ENCODE peak calls at places on chromosomes 11 and 22, in nine cellular contexts. T, J, D, I, G, M, B, C and Q are unnamed samples. For H3K9me3, the result is how much of the 10 kb centered on the place peaks cover.

GRCh38 chr11:102974552-102975280 is 19.2 kb upstream of the MMP13 start:
- DNase-seq in T (no peak), J (no peak), D (no peak), I (no peak), G (no peak), M (no peak), B (no peak), C (no peak), Q (no peak)

GRCh38 chr11:16402654-16403447 is 46.5 kb upstream of the SOX6 start:
- DNase-seq in T (no peak), J (no peak), D (peak), I (peak), G (no peak), M (no peak), B (peak), C (no peak), Q (no peak)

GRCh38 chr11:84564180-84564866 is 1062.8 kb downstream of the DLG2 start:
- DNase-seq in T (no peak), J (peak), D (peak), I (peak), G (peak), M (peak), B (no peak), C (peak), Q (no peak)

GRCh38 chr11:107706531-107706930 is 5.3 kb downstream of the SLN start:
- DNase-seq in T (no peak), J (no peak), D (no peak), I (no peak), G (no peak), M (no peak), B (no peak), C (no peak), Q (no peak)

GRCh38 chr11:69084371-69084770 is 35.6 kb downstream of the TPCN2 start:
- DNase-seq in T (no peak), J (no peak), D (no peak), I (no peak), G (no peak), M (no peak), B (no peak), C (no peak), Q (no peak)

GRCh38 chr11:114430290-114430689 is 9.0 kb upstream of the REXO2 start:
- DNase-seq in T (no peak), J (no peak), D (no peak), I (no peak), G (no peak), M (no peak), B (no peak), C (no peak), Q (no peak)

GRCh38 chr11:93169950-93170561 is 27.7 kb downstream of the SLC36A4 start:
- DNase-seq in T (no peak), J (no peak), D (peak), I (no peak), G (no peak), M (no peak), B (no peak), C (peak), Q (no peak)

GRCh38 chr11:108805030-108805429 is 140.2 kb downstream of the DDX10 start:
- DNase-seq in T (no peak), J (no peak), D (no peak), I (no peak), G (no peak), M (no peak), B (no peak), C (no peak), Q (no peak)

GRCh38 chr22:47000888-47001287 is 238.4 kb downstream of the TBC1D22A start:
- DNase-seq in T (no peak), J (no peak), D (no peak), I (no peak), G (no peak), M (no peak), B (no peak), C (no peak), Q (no peak)

GRCh38 chr11:61369372-61370348 is 7.5 kb downstream of the TMEM138 start:
- DNase-seq in T (no peak), J (peak), D (no peak), I (no peak), G (no peak), M (peak), B (no peak), C (peak), Q (no peak)

GRCh38 chr11:87477321-87477720 is 439.6 kb downstream of the TMEM135 start:
- DNase-seq in T (no peak), J (no peak), D (no peak), I (no peak), G (no peak), M (no peak), B (no peak), C (no peak), Q (no peak)

GRCh38 chr11:133724116-133724515 is 121.2 kb downstream of the SPATA19 start:
- DNase-seq in T (no peak), J (no peak), D (no peak), I (no peak), G (no peak), M (no peak), B (no peak), C (no peak), Q (no peak)

GRCh38 chr22:27108425-27109114 is 451.2 kb downstream of the MIAT start:
- DNase-seq in T (no peak), J (peak), D (no peak), I (no peak), G (no peak), M (peak), B (no peak), C (no peak), Q (no peak)

GRCh38 chr11:124113890-124114289 is 1.4 kb upstream of the VWA5A start:
- DNase-seq in T (no peak), J (no peak), D (no peak), I (no peak), G (no peak), M (peak), B (no peak), C (no peak), Q (no peak)

GRCh38 chr11:105613183-105613582 is 3.3 kb downstream of the GRIA4 start:
- DNase-seq in T (no peak), J (no peak), D (no peak), I (no peak), G (no peak), M (no peak), B (no peak), C (no peak), Q (no peak)

GRCh38 chr11:122724520-122724919 is 69.0 kb downstream of the UBASH3B start:
- DNase-seq in T (no peak), J (no peak), D (no peak), I (no peak), G (no peak), M (no peak), B (no peak), C (no peak), Q (no peak)

GRCh38 chr11:59053387-59053786 is 32.7 kb upstream of the GLYATL1B start:
- DNase-seq in T (peak), J (peak), D (peak), I (peak), G (no peak), M (peak), B (peak), C (peak), Q (peak)

GRCh38 chr11:121614661-121615240 is 162.0 kb upstream of the SORL1-AS1 start:
- DNase-seq in T (no peak), J (no peak), D (no peak), I (no peak), G (no peak), M (no peak), B (peak), C (no peak), Q (no peak)

GRCh38 chr11:73192272-73192671 is 25.8 kb upstream of the P2RY2 start:
- DNase-seq in T (no peak), J (no peak), D (no peak), I (no peak), G (no peak), M (peak), B (no peak), C (no peak), Q (no peak)

GRCh38 chr11:73194593-73194992 is 23.5 kb upstream of the P2RY2 start:
- DNase-seq in T (no peak), J (no peak), D (no peak), I (no peak), G (no peak), M (peak), B (no peak), C (no peak), Q (no peak)

GRCh38 chr11:73195191-73196007 is 22.7 kb upstream of the P2RY2 start:
- DNase-seq in T (no peak), J (no peak), D (no peak), I (no peak), G (peak), M (peak), B (no peak), C (no peak), Q (no peak)

GRCh38 chr11:73193251-73194033 is 24.6 kb upstream of the P2RY2 start:
- DNase-seq in T (no peak), J (no peak), D (no peak), I (no peak), G (no peak), M (peak), B (no peak), C (no peak), Q (no peak)

DNA sequence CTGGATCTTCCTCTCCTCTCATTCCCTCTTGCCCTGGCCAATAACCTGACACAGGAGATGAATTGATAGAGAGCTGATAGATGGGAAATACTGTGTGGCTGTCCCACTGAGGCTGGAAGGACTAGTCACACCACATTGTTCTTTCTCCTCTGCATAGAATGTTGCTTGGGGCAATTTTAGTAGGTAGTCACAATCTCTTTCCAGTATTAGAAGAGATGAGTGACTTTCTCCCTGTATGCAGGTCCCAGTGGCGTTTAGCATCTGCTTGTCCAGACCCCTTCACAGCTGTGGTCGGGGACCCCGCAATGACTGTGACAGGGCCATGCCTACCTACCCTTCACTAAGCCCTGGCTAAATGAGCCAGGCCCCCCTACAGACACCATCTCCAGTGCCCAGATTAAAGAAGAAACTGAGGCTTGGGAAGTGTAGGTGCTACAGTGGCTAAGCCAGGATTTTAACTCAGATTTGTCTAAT is 24.0 kb upstream of the P2RY2 start:
- DNase-seq in T (no peak), J (no peak), D (no peak), I (no peak), G (no peak), M (peak), B (no peak), C (no peak), Q (no peak)
- H3K27ac ChIP-seq in T (no peak), J (no peak), D (no peak), I (no peak), G (peak), M (no peak), B (no peak), C (no peak), Q (no peak)

DNA sequence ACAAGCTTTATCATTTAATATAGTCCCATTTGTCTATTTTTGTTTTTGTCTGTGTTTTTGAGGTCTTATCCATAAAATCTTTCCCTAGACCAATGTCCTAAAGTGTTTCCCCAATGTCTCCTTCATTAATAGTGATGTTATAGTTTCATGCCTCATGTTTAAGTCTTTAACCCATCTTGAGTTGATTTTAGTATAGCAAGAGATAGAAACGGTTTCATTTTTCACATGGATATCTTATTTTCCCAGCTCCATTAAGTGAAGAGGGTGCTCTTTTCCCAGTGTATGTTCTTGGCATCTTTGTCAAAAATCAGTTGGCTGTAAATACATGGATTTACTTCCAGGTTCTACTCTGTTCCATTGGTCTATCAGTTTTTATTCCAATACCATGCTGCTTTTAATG is 58.2 kb downstream of the KCNQ1OT1 start:
- DNase-seq in T (no peak), J (no peak), D (no peak), I (no peak), G (no peak), M (no peak), B (no peak), C (no peak), Q (no peak)
- H3K9me3 ChIP-seq in T (under half), J (under half), D (under half), I (under half), G (half or more), M (under half), B (under half), C (under half), Q (under half)

GRCh38 chr22:39175127-39176066 is 22.9 kb upstream of the CBX7 start:
- DNase-seq in T (no peak), J (no peak), D (no peak), I (no peak), G (no peak), M (no peak), B (no peak), C (no peak), Q (no peak)
- H3K27ac ChIP-seq in T (peak), J (peak), D (peak), I (peak), G (peak), M (peak), B (no peak), C (peak), Q (peak)

DNA sequence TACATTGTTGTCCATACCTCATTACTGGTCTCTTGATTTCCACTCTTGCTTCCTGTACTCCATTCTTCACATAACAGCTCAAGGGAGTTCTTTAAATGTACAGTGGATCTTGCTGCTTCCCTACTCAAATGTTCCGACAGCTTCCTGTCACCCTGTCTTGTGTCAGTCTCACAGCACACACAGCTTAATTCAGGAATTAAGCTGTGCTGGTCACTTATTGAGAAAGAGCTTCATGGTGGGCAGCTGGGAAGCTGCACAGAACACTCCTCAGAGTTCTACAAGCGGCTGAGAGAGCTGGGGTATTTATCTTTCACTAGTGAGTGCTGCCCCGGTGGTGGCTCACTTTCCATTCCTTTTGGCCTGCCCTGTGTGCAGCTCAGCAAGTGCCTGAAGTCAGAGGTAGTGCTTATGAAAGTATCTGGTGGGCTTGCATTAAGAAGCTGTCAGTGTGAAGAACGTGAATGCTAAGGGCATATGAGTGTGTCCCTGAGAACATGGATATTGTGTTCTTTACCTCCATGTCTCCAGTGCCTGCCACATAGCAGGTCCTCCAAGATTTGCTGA is 48.7 kb downstream of the KCNQ1OT1 start:
- DNase-seq in T (no peak), J (no peak), D (no peak), I (no peak), G (no peak), M (no peak), B (no peak), C (no peak), Q (no peak)
- H3K9me3 ChIP-seq in T (under half), J (under half), D (under half), I (under half), G (half or more), M (under half), B (under half), C (half or more), Q (under half)

DNA sequence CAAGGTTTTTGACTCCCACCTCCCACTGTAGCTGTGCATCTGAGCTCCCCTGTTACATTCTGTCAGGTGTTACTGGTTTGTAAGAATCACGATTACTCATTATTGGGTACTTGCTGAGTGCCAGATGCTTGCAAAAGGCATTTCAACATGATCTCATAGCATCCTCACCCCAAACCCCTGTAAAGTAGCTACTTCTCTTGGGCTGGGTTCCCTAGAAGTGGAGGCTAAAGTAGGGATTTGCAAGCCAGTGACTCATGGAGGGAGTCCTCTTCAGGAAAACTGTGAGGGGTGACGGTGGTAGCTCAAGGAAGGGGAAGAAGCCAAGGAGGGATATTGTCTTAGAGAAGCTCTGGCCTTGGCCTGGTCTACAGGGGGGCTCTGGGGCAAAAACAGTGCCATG is 78.6 kb downstream of the TIMP3 start:
- DNase-seq in T (no peak), J (no peak), D (no peak), I (no peak), G (no peak), M (no peak), B (no peak), C (peak), Q (no peak)
- H3K27ac ChIP-seq in T (no peak), J (peak), D (no peak), I (no peak), G (no peak), M (no peak), B (no peak), C (no peak), Q (no peak)

DNA sequence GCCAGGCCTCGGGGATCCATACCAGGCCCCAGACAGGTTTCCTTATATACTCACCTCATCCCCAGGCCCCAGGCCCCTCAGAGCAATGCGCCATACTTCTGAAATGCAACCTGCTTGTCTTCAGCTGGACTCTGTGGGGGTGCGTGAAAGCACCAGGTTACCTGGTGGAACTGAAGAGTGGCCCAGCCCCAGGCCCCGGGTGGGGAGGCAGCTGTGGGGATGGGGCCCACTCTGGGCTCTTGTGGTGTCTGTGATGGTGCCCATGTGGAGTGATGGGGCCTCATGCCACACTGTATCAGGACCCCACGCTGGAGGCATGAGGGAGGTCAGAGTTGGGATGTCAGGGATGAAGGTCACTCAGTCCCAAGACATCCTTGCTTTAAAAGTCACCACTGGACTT is 999.0 kb downstream of the BRD1 start:
- DNase-seq in T (no peak), J (no peak), D (no peak), I (no peak), G (no peak), M (no peak), B (no peak), C (no peak), Q (no peak)
- H3K9me3 ChIP-seq in T (under half), J (under half), D (under half), I (under half), G (under half), M (under half), B (under half), C (half or more), Q (under half)

GRCh38 chr11:7668911-7669310 is 4.4 kb downstream of the CYB5R2 start:
- DNase-seq in T (no peak), J (no peak), D (no peak), I (no peak), G (no peak), M (no peak), B (no peak), C (no peak), Q (no peak)

GRCh38 chr11:7671347-7671746 is 2.0 kb downstream of the CYB5R2 start:
- DNase-seq in T (no peak), J (no peak), D (no peak), I (no peak), G (no peak), M (no peak), B (no peak), C (no peak), Q (no peak)

GRCh38 chr11:7672276-7672959 is 882 bp downstream of the CYB5R2 start:
- DNase-seq in T (no peak), J (no peak), D (no peak), I (no peak), G (no peak), M (no peak), B (no peak), C (no peak), Q (no peak)

GRCh38 chr11:7671807-7672206 is 1.5 kb downstream of the CYB5R2 start:
- DNase-seq in T (no peak), J (no peak), D (no peak), I (no peak), G (no peak), M (no peak), B (no peak), C (no peak), Q (no peak)

DNA sequence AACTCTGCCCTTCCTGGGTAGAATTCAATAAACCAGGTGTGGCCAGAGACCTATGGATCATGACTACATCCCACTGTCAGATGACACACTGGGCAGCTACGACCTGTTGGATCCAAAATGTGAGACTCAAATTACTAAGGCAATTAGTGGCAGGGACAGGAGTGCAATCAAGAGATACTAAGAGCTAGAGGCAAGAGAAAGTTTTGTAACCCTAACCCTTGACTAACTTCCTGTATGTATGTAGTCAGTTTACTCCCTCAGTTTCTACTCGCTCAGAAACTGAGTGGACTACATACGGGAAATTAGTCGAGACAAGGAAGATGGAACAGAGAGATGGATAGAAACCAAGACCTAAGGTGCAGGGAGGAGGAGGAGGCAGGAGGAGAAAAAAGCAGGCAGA is 2.7 kb downstream of the CYB5R2 start:
- DNase-seq in T (no peak), J (no peak), D (no peak), I (no peak), G (no peak), M (no peak), B (no peak), C (no peak), Q (no peak)
- H3K27ac ChIP-seq in T (no peak), J (peak), D (no peak), I (no peak), G (no peak), M (no peak), B (no peak), C (no peak), Q (no peak)

GRCh38 chr11:63761870-63762661 is 6.5 kb downstream of the ZFTA start:
- DNase-seq in T (no peak), J (peak), D (peak), I (peak), G (no peak), M (peak), B (no peak), C (no peak), Q (no peak)
- H3K9me3 ChIP-seq in T (under half), J (under half), D (under half), I (under half), G (under half), M (under half), B (under half), C (under half), Q (under half)

DNA sequence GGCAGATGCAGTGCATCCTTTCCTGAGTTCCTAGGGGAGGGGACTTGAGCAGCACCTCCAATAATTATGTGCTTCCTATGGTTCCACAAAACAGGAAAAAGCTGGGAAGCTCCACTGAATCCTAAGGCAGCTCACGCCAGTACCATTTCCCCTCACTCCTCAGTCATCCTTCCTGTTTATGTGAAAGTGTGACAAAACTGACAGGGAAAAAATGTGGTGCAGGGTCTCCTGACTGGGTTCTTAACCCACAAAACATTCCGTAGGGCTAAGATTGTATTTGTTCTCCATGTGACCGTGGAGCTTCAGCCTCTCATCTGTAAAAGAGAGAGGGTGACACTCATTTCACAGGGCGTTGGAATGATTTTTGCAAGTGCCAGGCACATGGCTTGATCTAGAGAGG is 12.2 kb upstream of the LYVE1 start:
- DNase-seq in T (no peak), J (no peak), D (no peak), I (no peak), G (no peak), M (no peak), B (no peak), C (no peak), Q (no peak)
- H3K27ac ChIP-seq in T (no peak), J (no peak), D (no peak), I (no peak), G (no peak), M (peak), B (no peak), C (no peak), Q (no peak)